ENCODE peak calls at places on chromosomes 1 and 21, in six cellular contexts. G is cardiac muscle cell; V is esophagus muscularis mucosa; K is GM06990; I is psoas muscle; Y is CD4-positive, alpha-beta T cell. S is an unnamed sample.

GRCh38 chr1:24557220-24557619 is 1.3 kb downstream of the NCMAP start:
- DNase-seq in G (no peak), V (no peak), K (no peak), I (no peak), Y (no peak), S (no peak)

GRCh38 chr21:39630827-39631226 is 18.1 kb downstream of the B3GALT5 start:
- DNase-seq in G (no peak), V (no peak), K (no peak), I (no peak), Y (no peak), S (no peak)

GRCh38 chr1:10936998-10937901 is 75.2 kb upstream of the TARDBP start:
- DNase-seq in G (no peak), V (no peak), K (no peak), I (no peak), Y (no peak), S (no peak)

GRCh38 chr1:213331776-213332175 is 280.7 kb downstream of the RPS6KC1 start:
- DNase-seq in G (no peak), V (no peak), K (no peak), I (no peak), Y (no peak), S (no peak)

GRCh38 chr1:118821801-118822200 is 166.3 kb downstream of the TBX15 start:
- DNase-seq in G (no peak), V (no peak), K (no peak), I (no peak), Y (no peak), S (no peak)

GRCh38 chr1:154342836-154343472 is 17.6 kb downstream of the ATP8B2 start:
- DNase-seq in G (no peak), V (no peak), K (no peak), I (no peak), Y (peak), S (no peak)

GRCh38 chr1:54919367-54920359 is 32.7 kb upstream of the DHCR24 start:
- DNase-seq in G (no peak), V (no peak), K (no peak), I (no peak), Y (no peak), S (no peak)

GRCh38 chr21:18677632-18678031 is 274.0 kb upstream of the TMPRSS15 start:
- DNase-seq in G (no peak), V (no peak), K (no peak), I (no peak), Y (no peak), S (no peak)

GRCh38 chr1:231872461-231872910 is 245.9 kb downstream of the DISC1 start:
- DNase-seq in G (no peak), V (no peak), K (no peak), I (no peak), Y (no peak), S (no peak)

GRCh38 chr1:19661721-19662228 is 2.9 kb upstream of the HTR6 start:
- DNase-seq in G (peak), V (no peak), K (no peak), I (no peak), Y (no peak), S (no peak)

GRCh38 chr21:15552914-15553491 is 176.8 kb upstream of the USP25 start:
- DNase-seq in G (no peak), V (no peak), K (no peak), I (no peak), Y (no peak), S (no peak)

GRCh38 chr1:37410080-37410479 is 64.3 kb upstream of the ZC3H12A start:
- DNase-seq in G (no peak), V (no peak), K (no peak), I (no peak), Y (no peak), S (no peak)

GRCh38 chr21:43917515-43918384 is 52.7 kb downstream of the AGPAT3 start:
- DNase-seq in G (no peak), V (no peak), K (peak), I (no peak), Y (no peak), S (no peak)

GRCh38 chr1:183002797-183003594 is 20.2 kb upstream of the LAMC1 start:
- DNase-seq in G (no peak), V (no peak), K (no peak), I (no peak), Y (no peak), S (no peak)

GRCh38 chr1:212637902-212638301 is 29.3 kb downstream of the ATF3 start:
- DNase-seq in G (no peak), V (no peak), K (no peak), I (no peak), Y (no peak), S (no peak)

GRCh38 chr1:114289321-114289720 is 135.7 kb upstream of the SYT6 start:
- DNase-seq in G (no peak), V (peak), K (no peak), I (no peak), Y (no peak), S (no peak)

GRCh38 chr1:7373936-7374760 is 396.9 kb upstream of the VAMP3 start:
- DNase-seq in G (no peak), V (no peak), K (no peak), I (no peak), Y (no peak), S (no peak)

GRCh38 chr1:63987014-63987630 is 213.3 kb downstream of the ROR1 start:
- DNase-seq in G (no peak), V (no peak), K (no peak), I (no peak), Y (no peak), S (no peak)

GRCh38 chr1:84653130-84653680 is 37.1 kb downstream of the SSX2IP start:
- DNase-seq in G (no peak), V (no peak), K (no peak), I (no peak), Y (no peak), S (no peak)
- TF ChIP-seq CTCF in G (no peak), V (no peak), K (no peak), I (no peak), Y (no peak), S (no peak)

DNA sequence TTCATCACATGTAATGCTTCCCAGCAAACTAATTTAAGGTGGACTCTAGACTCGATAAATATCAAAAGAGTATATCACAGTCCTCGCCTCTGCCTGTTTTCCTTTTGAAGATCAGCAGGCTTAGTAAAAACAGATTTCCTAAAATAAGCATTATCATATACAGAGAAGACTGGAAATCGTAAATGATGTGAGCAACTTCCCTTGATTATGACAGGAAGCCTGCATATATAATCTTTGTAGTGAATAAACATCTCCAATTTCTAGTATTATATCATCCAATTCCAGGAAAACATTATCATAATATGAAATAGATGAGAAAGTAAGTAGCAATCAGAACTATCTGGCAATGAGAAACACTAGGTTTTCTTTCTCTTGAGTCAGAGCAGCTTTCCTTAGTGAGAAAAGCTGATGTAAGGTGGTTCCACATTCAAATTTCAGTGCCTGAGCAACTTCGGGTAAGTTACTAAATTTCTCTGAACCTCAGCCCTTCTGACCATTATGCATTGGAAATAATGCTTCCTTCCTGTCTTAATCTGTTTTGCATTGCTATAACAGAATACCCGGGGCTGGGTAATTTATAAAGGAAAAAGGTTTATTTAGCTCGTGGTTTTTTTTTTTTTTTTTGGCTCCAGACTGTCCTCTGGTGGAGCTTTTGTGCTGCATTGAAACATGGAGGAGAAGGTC is 12.6 kb upstream of the POU2F1 start:
- DNase-seq in G (no peak), V (no peak), K (no peak), I (no peak), Y (no peak), S (no peak)
- TF ChIP-seq CTCF in G (peak), V (peak), K (no peak), I (no peak), Y (no peak), S (no peak)

DNA sequence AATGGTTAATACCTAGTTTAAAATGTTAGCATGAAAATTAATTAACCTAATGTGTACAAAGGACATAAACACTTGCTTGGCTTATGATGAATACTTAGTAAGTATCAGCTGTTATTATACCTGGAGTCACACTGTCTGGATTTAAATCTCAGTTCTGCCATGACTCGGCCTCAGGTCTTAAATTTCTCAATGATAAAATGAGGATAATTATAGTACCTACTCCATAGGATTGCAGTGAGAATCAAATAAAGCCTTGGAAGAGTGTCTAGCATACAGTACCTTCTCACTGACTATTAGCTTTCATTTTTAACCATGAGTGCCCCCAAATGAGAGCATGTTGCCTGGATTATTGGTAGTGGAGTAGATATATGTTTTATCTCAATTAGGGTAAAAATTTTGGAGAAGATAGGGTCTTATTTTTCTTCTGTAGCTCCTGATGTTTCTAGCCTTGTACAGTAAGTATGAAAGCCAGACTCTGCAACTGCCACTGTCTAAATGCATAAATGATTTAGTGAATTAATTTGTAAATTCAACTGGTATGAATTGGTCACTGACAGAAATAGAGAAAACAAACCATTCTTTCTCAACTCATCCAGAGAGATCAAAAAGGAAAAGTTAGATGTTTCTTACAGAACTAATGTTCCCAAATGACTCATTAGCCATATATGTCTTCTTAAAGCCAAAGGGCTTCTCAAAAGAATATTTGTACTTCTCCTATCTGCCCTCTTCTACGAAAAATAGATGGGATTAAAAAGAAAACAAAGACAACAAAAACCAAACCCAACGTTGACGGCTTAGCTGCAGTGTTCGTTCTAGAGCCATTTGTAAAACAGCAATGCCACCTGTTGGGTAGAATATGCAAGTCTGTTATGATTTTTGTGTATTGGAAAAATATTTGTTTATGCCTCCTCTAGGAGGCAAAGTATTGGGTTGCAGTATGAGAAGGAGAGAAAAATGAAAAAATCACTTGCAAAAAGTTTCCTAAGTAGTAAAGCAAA is 53.8 kb upstream of the MROH9 start:
- DNase-seq in G (peak), V (no peak), K (no peak), I (no peak), Y (no peak), S (no peak)
- TF ChIP-seq CTCF in G (peak), V (peak), K (peak), I (peak), Y (no peak), S (no peak)

GRCh38 chr1:81703736-81704463 is 96.8 kb upstream of the ADGRL2 start:
- DNase-seq in G (no peak), V (no peak), K (no peak), I (no peak), Y (no peak), S (no peak)
- TF ChIP-seq CTCF in G (no peak), V (no peak), K (no peak), I (no peak), Y (no peak), S (no peak)

GRCh38 chr1:111746614-111746999 is 7.4 kb upstream of the INKA2 start:
- DNase-seq in G (no peak), V (no peak), K (no peak), I (no peak), Y (no peak), S (no peak)
- TF ChIP-seq CTCF in G (no peak), V (no peak), K (no peak), I (no peak), Y (no peak), S (no peak)

S was measured in activated B cell treated with CpG ODN at 0.5 μM for 24 hours.